ENCODE peak calls at places on chromosomes 7 and 10, in ten cellular contexts. V, H, L, T, A, N, X, Z, R and E are unnamed samples.

GRCh38 chr10:71099731-71100361 is 112.5 kb upstream of the UNC5B start:
- DNase-seq in Z (no peak), X (no peak), L (no peak), A (no peak), V (no peak), T (no peak), R (no peak), H (no peak), N (no peak), E (no peak)

GRCh38 chr10:34415039-34415438 is 400.1 kb downstream of the PARD3 start:
- DNase-seq in N (no peak), V (no peak), L (no peak), X (no peak), H (no peak), A (no peak), T (no peak), Z (no peak), R (no peak), E (no peak)

GRCh38 chr10:9823268-9823930 is 1194.3 kb upstream of the CELF2 start:
- DNase-seq in L (no peak), Z (no peak), A (no peak), X (no peak), R (no peak), T (no peak), H (no peak), V (no peak), N (no peak), E (no peak)

GRCh38 chr7:44288381-44288685 is 37.1 kb downstream of the CAMK2B start:
- DNase-seq in V (no peak), N (no peak), H (no peak), L (no peak), Z (no peak), R (no peak), T (no peak), A (no peak), X (no peak), E (no peak)

GRCh38 chr10:13462551-13462950 is 66.3 kb downstream of the BEND7 start:
- DNase-seq in R (no peak), V (no peak), L (no peak), X (no peak), Z (no peak), H (no peak), T (no peak), A (no peak), N (no peak), E (no peak)

GRCh38 chr10:63697956-63698814 is 177.0 kb downstream of the REEP3 start:
- DNase-seq in R (peak), H (no peak), T (no peak), Z (no peak), N (no peak), L (no peak), X (no peak), V (no peak), A (no peak), E (no peak)

GRCh38 chr10:49272251-49273081 is 26.5 kb upstream of the C10orf71 start:
- DNase-seq in N (no peak), T (no peak), L (no peak), H (no peak), X (no peak), R (peak), V (no peak), Z (no peak), A (peak), E (no peak)

GRCh38 chr7:110157631-110158362 is 933.1 kb upstream of the LRRN3 start:
- DNase-seq in H (no peak), A (no peak), T (no peak), L (no peak), R (no peak), V (no peak), X (no peak), N (no peak), Z (no peak), E (no peak)